ENCODE peak calls at places on chromosome 18, in five cellular contexts. F is psoas muscle, W is vagina, U is upper lobe of right lung, E is adrenal gland. X is an unnamed sample.
A peak's percentile ranks its signal among the peaks of the same experiment; 100 is the strongest.

GRCh38 chr18:68448736-68449135 is 266.2 kb downstream of the TMX3 start:
- DNase-seq in F (no peak), E (no peak), U (no peak), W (no peak), X (no peak)

GRCh38 chr18:36465276-36465675 is 167.8 kb downstream of the FHOD3 start:
- DNase-seq in U (no peak), W (no peak), E (no peak), F (no peak), X (no peak)

GRCh38 chr18:64142904-64143303 is 6.0 kb downstream of the LINC00305 start:
- DNase-seq in U (no peak), E (no peak), F (no peak), W (no peak), X (no peak)

GRCh38 chr18:34729264-34729663 is 19.2 kb downstream of the DTNA start:
- DNase-seq in F (no peak), W (no peak), E (peak; percentile 13), U (no peak), X (peak; percentile 38)

GRCh38 chr18:31402026-31402373 is 25.4 kb downstream of the DSG4 start:
- DNase-seq in F (no peak), W (no peak), U (no peak), E (no peak), X (no peak)

GRCh38 chr18:13185675-13186198 is 32.8 kb upstream of the LDLRAD4 start:
- DNase-seq in W (no peak), E (no peak), U (no peak), F (no peak), X (peak; percentile 93)

GRCh38 chr18:76528477-76529432 is 33.7 kb upstream of the ZNF516 start:
- DNase-seq in W (no peak), F (peak; percentile 22), E (peak; percentile 62), U (no peak), X (peak; percentile 47)

GRCh38 chr18:13542520-13542847 is 183.9 kb downstream of the FAM210A start:
- DNase-seq in E (no peak), W (peak; percentile 81), F (no peak), U (no peak), X (no peak)

GRCh38 chr18:12598181-12598921 is 59.6 kb downstream of the SPIRE1 start:
- DNase-seq in W (no peak), E (no peak), U (no peak), F (no peak), X (no peak)

GRCh38 chr18:80154293-80154692 is 45.2 kb downstream of the ADNP2 start:
- DNase-seq in E (peak; percentile 15), F (no peak), U (no peak), W (no peak), X (no peak)

GRCh38 chr18:65352183-65352582 is 398.6 kb upstream of the CDH7 start:
- DNase-seq in F (no peak), E (no peak), W (no peak), U (no peak), X (no peak)

GRCh38 chr18:61107107-61107506 is 226.1 kb upstream of the CDH20 start:
- DNase-seq in E (no peak), F (no peak), W (no peak), U (no peak), X (no peak)

GRCh38 chr18:22175326-22175725 is 5.9 kb downstream of the GATA6 start:
- DNase-seq in F (no peak), W (no peak), E (no peak), U (no peak), X (no peak)

GRCh38 chr18:43181711-43182110 is 66.2 kb upstream of the RIT2 start:
- DNase-seq in U (no peak), E (no peak), W (no peak), F (no peak), X (no peak)

GRCh38 chr18:73099759-73100158 is 232.0 kb upstream of the NETO1 start:
- DNase-seq in U (no peak), F (no peak), W (no peak), E (no peak), X (no peak)

GRCh38 chr18:3689091-3689490 is 239.1 kb downstream of the TGIF1 start:
- DNase-seq in E (no peak), W (no peak), U (no peak), F (no peak), X (no peak)

GRCh38 chr18:78624646-78625279 is 354.9 kb upstream of the SALL3 start:
- DNase-seq in U (no peak), W (no peak), F (no peak), E (no peak), X (no peak)

GRCh38 chr18:58057291-58057965 is 13.4 kb downstream of the NEDD4L start:
- DNase-seq in F (no peak), U (no peak), W (no peak), E (no peak), X (no peak)

GRCh38 chr18:74303936-74304335 is 11.7 kb upstream of the C18orf63 start:
- DNase-seq in U (no peak), W (no peak), E (no peak), F (no peak), X (no peak)

GRCh38 chr18:70328169-70328568 is 39.3 kb downstream of the SOCS6 start:
- DNase-seq in F (no peak), U (no peak), W (no peak), E (no peak), X (no peak)

GRCh38 chr18:52219102-52219501 is 120.9 kb upstream of the DCC start:
- DNase-seq in U (no peak), W (no peak), E (no peak), F (no peak), X (no peak)

GRCh38 chr18:5506174-5506573 is 37.6 kb downstream of the EPB41L3 start:
- DNase-seq in W (no peak), U (no peak), F (no peak), E (no peak), X (no peak)

GRCh38 chr18:12990128-12990485 is 1.1 kb upstream of the CEP192 start:
- DNase-seq in U (no peak), W (no peak), F (no peak), E (no peak), X (no peak)

GRCh38 chr18:78913830-78914585 is 65.6 kb upstream of the SALL3 start:
- DNase-seq in F (no peak), W (no peak), E (no peak), U (peak; percentile 54), X (no peak)

GRCh38 chr18:57631697-57632096 is 10.1 kb upstream of the NARS1 start:
- DNase-seq in F (no peak), U (no peak), E (no peak), W (no peak), X (no peak)

GRCh38 chr18:2293109-2293839 is 278.0 kb downstream of the METTL4 start:
- DNase-seq in U (no peak), W (no peak), E (no peak), F (no peak), X (no peak)

GRCh38 chr18:2482711-2483475 is 88.4 kb downstream of the METTL4 start:
- DNase-seq in F (no peak), E (no peak), W (no peak), U (no peak), X (no peak)

GRCh38 chr18:61333746-61334490 is 688 bp downstream of the CDH20 start:
- DNase-seq in E (no peak), F (no peak), W (no peak), U (no peak), X (no peak)

GRCh38 chr18:36412778-36413177 is 115.3 kb downstream of the FHOD3 start:
- DNase-seq in W (no peak), U (no peak), E (peak; percentile 31), F (no peak), X (peak; percentile 45)

GRCh38 chr18:44878335-44878734 is 197.6 kb downstream of the SETBP1 start:
- DNase-seq in E (no peak), W (no peak), F (no peak), U (no peak), X (no peak)
- H3K4me3 ChIP-seq in E (no peak overlapping the region), W (no peak overlapping the region), F (no peak overlapping the region), U (no peak overlapping the region), X (no peak overlapping the region)

GRCh38 chr18:48786621-48787522 is 163.9 kb downstream of the SMAD7 start:
- DNase-seq in U (peak; percentile 51), F (no peak), W (no peak), E (no peak), X (no peak)
- TF ChIP-seq CTCF in U (no peak), F (no peak), W (no peak), E (no peak), X (no peak)

GRCh38 chr18:59959079-59959478 is 59.3 kb downstream of the PMAIP1 start:
- DNase-seq in W (no peak), U (no peak), E (no peak), F (no peak), X (no peak)

GRCh38 chr18:59961086-59961485 is 61.3 kb downstream of the PMAIP1 start:
- DNase-seq in U (no peak), W (no peak), E (no peak), F (no peak), X (no peak)

GRCh38 chr18:59960272-59960671 is 60.5 kb downstream of the PMAIP1 start:
- DNase-seq in E (no peak), F (no peak), U (no peak), W (no peak), X (no peak)

GRCh38 chr18:59959606-59960005 is 59.8 kb downstream of the PMAIP1 start:
- DNase-seq in W (no peak), E (no peak), F (no peak), U (no peak), X (no peak)

DNA sequence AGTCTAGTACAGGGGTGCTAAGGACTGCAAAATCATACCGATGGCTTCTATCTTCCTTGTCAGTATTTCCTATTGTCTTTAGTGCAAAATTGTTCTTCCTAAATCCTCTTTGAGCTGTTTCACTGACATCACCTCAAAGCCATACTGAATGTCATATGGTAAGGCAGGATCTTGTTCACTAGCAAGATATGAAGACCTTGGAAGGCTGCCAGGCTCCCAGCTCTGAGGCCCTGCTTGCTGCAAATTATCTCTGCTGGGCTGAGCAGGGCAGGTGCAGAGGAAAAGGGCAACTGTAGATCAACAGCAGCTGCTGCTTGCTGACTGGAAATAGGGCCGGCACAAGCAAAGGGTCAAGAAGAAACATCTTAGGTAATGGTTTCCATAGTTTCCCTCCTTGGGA is 58.2 kb downstream of the PMAIP1 start:
- DNase-seq in W (no peak), U (no peak), F (no peak), E (peak; percentile 78), X (peak; percentile 17)
- H3K27ac ChIP-seq in W (no peak overlapping the region), U (no peak overlapping the region), F (no peak overlapping the region), E (no peak overlapping the region), X (no peak overlapping the region)

GRCh38 chr18:11591957-11592356 is 17.4 kb upstream of the SLC35G4 start:
- DNase-seq in E (no peak), F (no peak), W (no peak), U (no peak), X (no peak)
- H3K4me3 ChIP-seq in E (no peak overlapping the region), F (no peak overlapping the region), W (no peak overlapping the region), U (no peak overlapping the region), X (no peak overlapping the region)